ENCODE peak calls at places on chromosomes 5 and 9, in nine cellular contexts. B is cardiac muscle cell, N is lower lobe of right lung, D is PC-3, E is T-helper 9 cell, W is nephron progenitor cell, M is mesenchymal stem cell, I is HTR-8/SVneo, Y is Calu3. V is an unnamed sample.

GRCh38 chr9:98175762-98176161 is 16.7 kb downstream of the CORO2A start:
- DNase-seq in D (no peak), E (no peak), N (no peak), W (no peak), Y (no peak), M (no peak), I (no peak), B (no peak), V (no peak)

GRCh38 chr9:135103931-135104639 is 16.6 kb downstream of the OLFM1 start:
- DNase-seq in N (no peak), Y (no peak), E (no peak), M (no peak), B (no peak), W (no peak), D (no peak), I (no peak), V (no peak)

GRCh38 chr9:12463641-12464040 is 229.5 kb upstream of the TYRP1 start:
- DNase-seq in D (no peak), M (no peak), Y (no peak), N (no peak), B (no peak), E (no peak), W (no peak), I (no peak), V (no peak)

GRCh38 chr9:27471789-27472585 is 52.1 kb upstream of the IFNK start:
- DNase-seq in D (no peak), N (no peak), I (no peak), Y (no peak), E (no peak), M (no peak), B (no peak), W (no peak), V (no peak)

GRCh38 chr9:121684381-121685145 is 33.1 kb downstream of the DAB2IP start:
- DNase-seq in Y (peak; percentile 52), D (peak; percentile 37), E (no peak), I (peak; percentile 26), M (peak; percentile 29), B (peak; percentile 30), W (peak; percentile 66), N (peak; percentile 64), V (peak; percentile 35)

GRCh38 chr9:125430611-125431305 is 169.1 kb downstream of the GAPVD1 start:
- DNase-seq in N (peak; percentile 32), Y (no peak), E (no peak), W (no peak), M (no peak), D (no peak), B (no peak), I (no peak), V (no peak)

GRCh38 chr9:135669616-135670285 is 6.6 kb downstream of the LCN9 start:
- DNase-seq in M (no peak), I (no peak), D (no peak), N (no peak), W (no peak), E (no peak), Y (no peak), B (no peak), V (no peak)

GRCh38 chr9:14345586-14346237 is 31.8 kb upstream of the NFIB start:
- DNase-seq in M (no peak), Y (no peak), W (peak; percentile 41), B (no peak), D (no peak), E (no peak), I (no peak), N (no peak), V (no peak)

GRCh38 chr5:95821110-95822021 is 1.2 kb downstream of the GLRX start:
- DNase-seq in B (no peak), N (no peak), W (no peak), I (no peak), M (no peak), Y (no peak), D (no peak), E (no peak), V (no peak)

GRCh38 chr5:86824642-86825041 is 206.9 kb downstream of the COX7C start:
- DNase-seq in I (no peak), Y (no peak), W (no peak), E (no peak), D (peak; percentile 9), N (no peak), B (peak; percentile 10), M (no peak), V (no peak)

GRCh38 chr5:135246923-135247795 is 151.9 kb downstream of the MACROH2A1 start:
- DNase-seq in D (peak; percentile 90), Y (peak; percentile 45), E (no peak), W (no peak), N (no peak), I (peak; percentile 82), M (peak; percentile 95), B (no peak), V (no peak)

GRCh38 chr5:98965226-98965625 is 36.4 kb upstream of the CHD1 start:
- DNase-seq in B (no peak), I (no peak), Y (no peak), M (no peak), D (no peak), E (no peak), N (no peak), W (no peak), V (no peak)

GRCh38 chr5:5080790-5081189 is 59.3 kb upstream of the ADAMTS16 start:
- DNase-seq in N (no peak), Y (no peak), I (no peak), B (no peak), E (no peak), M (no peak), W (no peak), D (no peak), V (no peak)

GRCh38 chr9:122144836-122145235 is 14.7 kb downstream of the NDUFA8 start:
- DNase-seq in W (no peak), Y (no peak), B (no peak), N (no peak), D (peak; percentile 15), E (no peak), M (peak; percentile 14), I (no peak), V (no peak)

GRCh38 chr5:60822285-60822556 is 21.8 kb downstream of the ELOVL7 start:
- DNase-seq in B (no peak), W (no peak), E (no peak), I (no peak), M (no peak), N (no peak), Y (no peak), D (no peak), V (no peak)

GRCh38 chr9:87710448-87710847 is 15.5 kb upstream of the CTSL start:
- DNase-seq in B (no peak), D (no peak), E (no peak), W (no peak), I (no peak), N (no peak), Y (no peak), M (peak; percentile 44), V (no peak)

GRCh38 chr9:107465467-107466451 is 23.8 kb downstream of the KLF4 start:
- DNase-seq in I (peak; percentile 51), E (no peak), D (peak; percentile 55), B (peak; percentile 78), N (peak; percentile 83), M (peak; percentile 71), W (peak; percentile 84), Y (peak; percentile 73), V (peak; percentile 51)

GRCh38 chr9:77569335-77569734 is 78.8 kb downstream of the GNA14 start:
- DNase-seq in Y (no peak), N (no peak), B (peak; percentile 23), M (no peak), W (no peak), D (no peak), E (no peak), I (no peak), V (no peak)

GRCh38 chr9:130944510-130945058 is 5.5 kb upstream of the FIBCD1 start:
- DNase-seq in M (no peak), B (no peak), I (no peak), W (no peak), D (no peak), N (no peak), Y (no peak), E (no peak), V (no peak)

GRCh38 chr9:15346837-15347236 is 39.8 kb upstream of the TTC39B start:
- DNase-seq in W (no peak), B (no peak), N (no peak), I (no peak), M (no peak), D (no peak), Y (no peak), E (no peak), V (no peak)

GRCh38 chr9:137325124-137325523 is 23.1 kb upstream of the NRARP start:
- DNase-seq in M (no peak), E (no peak), W (no peak), N (no peak), Y (no peak), B (no peak), D (no peak), I (no peak), V (no peak)

V was measured in neuronal stem cell.